ENCODE peak calls at places on chromosome 9, in eight cellular contexts. One of them, this sample, is unnamed.

GRCh38 chr9:70044450-70045307 is 1.0 kb downstream of the MAMDC2 start:
- DNase-seq in stimulated activated CD8-positive, alpha-beta memory T cell treated with anti-CD3 and anti-CD28 coated beads, Interleukin-7, amount 100 ng/mL, for 1 hour: no peak
- DNase-seq in Ammon's horn: no peak
- DNase-seq in HS-5: no peak
- DNase-seq in NAMALWA: no peak
- DNase-seq in stimulated activated CD4-positive, alpha-beta T cell treated with anti-CD3 and anti-CD28 coated beads, Interleukin-1b, Interleukin-23, amount 100 ng/mL, for 24 hours: no peak
- DNase-seq in T follicular helper cell: no peak
- DNase-seq in ELR: peak; percentile 67
- DNase-seq in this sample: no peak

GRCh38 chr9:118635416-118635815 is 733.8 kb downstream of the BRINP1 start:
- DNase-seq in NAMALWA: no peak
- DNase-seq in Ammon's horn: peak; percentile 8
- DNase-seq in stimulated activated CD4-positive, alpha-beta T cell treated with anti-CD3 and anti-CD28 coated beads, Interleukin-1b, Interleukin-23, amount 100 ng/mL, for 24 hours: no peak
- DNase-seq in ELR: no peak
- DNase-seq in stimulated activated CD8-positive, alpha-beta memory T cell treated with anti-CD3 and anti-CD28 coated beads, Interleukin-7, amount 100 ng/mL, for 1 hour: no peak
- DNase-seq in HS-5: no peak
- DNase-seq in T follicular helper cell: no peak
- DNase-seq in this sample: no peak

GRCh38 chr9:124500028-124500795 is 7.0 kb downstream of the NR5A1 start:
- DNase-seq in stimulated activated CD8-positive, alpha-beta memory T cell treated with anti-CD3 and anti-CD28 coated beads, Interleukin-7, amount 100 ng/mL, for 1 hour: no peak
- DNase-seq in HS-5: no peak
- DNase-seq in stimulated activated CD4-positive, alpha-beta T cell treated with anti-CD3 and anti-CD28 coated beads, Interleukin-1b, Interleukin-23, amount 100 ng/mL, for 24 hours: no peak
- DNase-seq in T follicular helper cell: no peak
- DNase-seq in ELR: no peak
- DNase-seq in Ammon's horn: no peak
- DNase-seq in NAMALWA: no peak
- DNase-seq in this sample: no peak

GRCh38 chr9:125524522-125524921 is 182.5 kb downstream of the MAPKAP1 start:
- DNase-seq in stimulated activated CD4-positive, alpha-beta T cell treated with anti-CD3 and anti-CD28 coated beads, Interleukin-1b, Interleukin-23, amount 100 ng/mL, for 24 hours: no peak
- DNase-seq in T follicular helper cell: no peak
- DNase-seq in ELR: peak; percentile 30
- DNase-seq in HS-5: no peak
- DNase-seq in stimulated activated CD8-positive, alpha-beta memory T cell treated with anti-CD3 and anti-CD28 coated beads, Interleukin-7, amount 100 ng/mL, for 1 hour: no peak
- DNase-seq in NAMALWA: no peak
- DNase-seq in Ammon's horn: no peak
- DNase-seq in this sample: peak; percentile 46

GRCh38 chr9:126985870-126986498 is 71.4 kb downstream of the RALGPS1 start:
- DNase-seq in T follicular helper cell: peak; percentile 78
- DNase-seq in stimulated activated CD4-positive, alpha-beta T cell treated with anti-CD3 and anti-CD28 coated beads, Interleukin-1b, Interleukin-23, amount 100 ng/mL, for 24 hours: peak; percentile 50
- DNase-seq in ELR: peak; percentile 63
- DNase-seq in Ammon's horn: peak; percentile 60
- DNase-seq in stimulated activated CD8-positive, alpha-beta memory T cell treated with anti-CD3 and anti-CD28 coated beads, Interleukin-7, amount 100 ng/mL, for 1 hour: peak; percentile 66
- DNase-seq in NAMALWA: peak; percentile 82
- DNase-seq in HS-5: peak; percentile 88
- DNase-seq in this sample: no peak

GRCh38 chr9:17906204-17906840 is 327.5 kb downstream of the SH3GL2 start:
- DNase-seq in T follicular helper cell: no peak
- DNase-seq in Ammon's horn: peak; percentile 10
- DNase-seq in stimulated activated CD4-positive, alpha-beta T cell treated with anti-CD3 and anti-CD28 coated beads, Interleukin-1b, Interleukin-23, amount 100 ng/mL, for 24 hours: no peak
- DNase-seq in HS-5: no peak
- DNase-seq in NAMALWA: no peak
- DNase-seq in stimulated activated CD8-positive, alpha-beta memory T cell treated with anti-CD3 and anti-CD28 coated beads, Interleukin-7, amount 100 ng/mL, for 1 hour: no peak
- DNase-seq in ELR: no peak
- DNase-seq in this sample: peak; percentile 73

GRCh38 chr9:109799792-109800191 is 19.8 kb downstream of the PALM2AKAP2 start:
- DNase-seq in ELR: peak; percentile 75
- DNase-seq in stimulated activated CD8-positive, alpha-beta memory T cell treated with anti-CD3 and anti-CD28 coated beads, Interleukin-7, amount 100 ng/mL, for 1 hour: no peak
- DNase-seq in NAMALWA: no peak
- DNase-seq in HS-5: no peak
- DNase-seq in Ammon's horn: no peak
- DNase-seq in T follicular helper cell: no peak
- DNase-seq in stimulated activated CD4-positive, alpha-beta T cell treated with anti-CD3 and anti-CD28 coated beads, Interleukin-1b, Interleukin-23, amount 100 ng/mL, for 24 hours: no peak
- DNase-seq in this sample: no peak

GRCh38 chr9:114186793-114187289 is 31.5 kb downstream of the COL27A1 start:
- DNase-seq in T follicular helper cell: no peak
- DNase-seq in Ammon's horn: no peak
- DNase-seq in HS-5: no peak
- DNase-seq in stimulated activated CD8-positive, alpha-beta memory T cell treated with anti-CD3 and anti-CD28 coated beads, Interleukin-7, amount 100 ng/mL, for 1 hour: no peak
- DNase-seq in stimulated activated CD4-positive, alpha-beta T cell treated with anti-CD3 and anti-CD28 coated beads, Interleukin-1b, Interleukin-23, amount 100 ng/mL, for 24 hours: no peak
- DNase-seq in ELR: no peak
- DNase-seq in NAMALWA: no peak
- DNase-seq in this sample: no peak

This sample was measured in H1.